ENCODE peak calls at places on chromosomes 2 and 18, in six cellular contexts. One of them, this sample, is unnamed.
A peak's percentile ranks its signal among the peaks of the same experiment; 100 is the strongest.

GRCh38 chr2:206716607-206717006 is 1.6 kb downstream of the DYTN start:
- DNase-seq in MG63: no peak
- DNase-seq in immature natural killer cell: no peak
- DNase-seq in NCI-H1417 treated with DMSO at 0.1 percent for 48 hours: no peak
- DNase-seq in activated naive CD4-positive, alpha-beta T cell treated with anti-CD3 and anti-CD28 coated beads for 36 hours: no peak
- DNase-seq in stimulated activated CD4-positive, alpha-beta T cell treated with anti-CD3 and anti-CD28 coated beads, Interleukin-2, amount 100 ng/mL, for 48 hours: no peak
- DNase-seq in this sample: no peak

GRCh38 chr2:73970850-73971471 is 13.7 kb upstream of the TET3 start:
- DNase-seq in MG63: peak; percentile 56
- DNase-seq in immature natural killer cell: peak; percentile 80
- DNase-seq in NCI-H1417 treated with DMSO at 0.1 percent for 48 hours: no peak
- DNase-seq in activated naive CD4-positive, alpha-beta T cell treated with anti-CD3 and anti-CD28 coated beads for 36 hours: peak; percentile 76
- DNase-seq in stimulated activated CD4-positive, alpha-beta T cell treated with anti-CD3 and anti-CD28 coated beads, Interleukin-2, amount 100 ng/mL, for 48 hours: no peak
- DNase-seq in this sample: no peak

GRCh38 chr18:36595818-36596215 is 233.0 kb downstream of the TPGS2 start:
- DNase-seq in MG63: no peak
- DNase-seq in immature natural killer cell: no peak
- DNase-seq in NCI-H1417 treated with DMSO at 0.1 percent for 48 hours: no peak
- DNase-seq in activated naive CD4-positive, alpha-beta T cell treated with anti-CD3 and anti-CD28 coated beads for 36 hours: no peak
- DNase-seq in stimulated activated CD4-positive, alpha-beta T cell treated with anti-CD3 and anti-CD28 coated beads, Interleukin-2, amount 100 ng/mL, for 48 hours: no peak
- DNase-seq in this sample: no peak

GRCh38 chr2:152861349-152861942 is 143.0 kb downstream of the ARL6IP6 start:
- DNase-seq in MG63: no peak
- DNase-seq in immature natural killer cell: no peak
- DNase-seq in NCI-H1417 treated with DMSO at 0.1 percent for 48 hours: no peak
- DNase-seq in activated naive CD4-positive, alpha-beta T cell treated with anti-CD3 and anti-CD28 coated beads for 36 hours: peak; percentile 18
- DNase-seq in stimulated activated CD4-positive, alpha-beta T cell treated with anti-CD3 and anti-CD28 coated beads, Interleukin-2, amount 100 ng/mL, for 48 hours: peak; percentile 16
- DNase-seq in this sample: no peak

GRCh38 chr2:205700331-205701132 is 18.2 kb downstream of the NRP2 start:
- DNase-seq in MG63: peak; percentile 61
- DNase-seq in immature natural killer cell: no peak
- DNase-seq in NCI-H1417 treated with DMSO at 0.1 percent for 48 hours: no peak
- DNase-seq in activated naive CD4-positive, alpha-beta T cell treated with anti-CD3 and anti-CD28 coated beads for 36 hours: no peak
- DNase-seq in stimulated activated CD4-positive, alpha-beta T cell treated with anti-CD3 and anti-CD28 coated beads, Interleukin-2, amount 100 ng/mL, for 48 hours: no peak
- DNase-seq in this sample: no peak

GRCh38 chr2:231450548-231450989 is 13.7 kb downstream of the NCL start:
- DNase-seq in MG63: no peak
- DNase-seq in immature natural killer cell: no peak
- DNase-seq in NCI-H1417 treated with DMSO at 0.1 percent for 48 hours: no peak
- DNase-seq in activated naive CD4-positive, alpha-beta T cell treated with anti-CD3 and anti-CD28 coated beads for 36 hours: no peak
- DNase-seq in stimulated activated CD4-positive, alpha-beta T cell treated with anti-CD3 and anti-CD28 coated beads, Interleukin-2, amount 100 ng/mL, for 48 hours: no peak
- DNase-seq in this sample: no peak

GRCh38 chr2:23293063-23293462 is 91.9 kb upstream of the KLHL29 start:
- DNase-seq in MG63: no peak
- DNase-seq in immature natural killer cell: no peak
- DNase-seq in NCI-H1417 treated with DMSO at 0.1 percent for 48 hours: no peak
- DNase-seq in activated naive CD4-positive, alpha-beta T cell treated with anti-CD3 and anti-CD28 coated beads for 36 hours: no peak
- DNase-seq in stimulated activated CD4-positive, alpha-beta T cell treated with anti-CD3 and anti-CD28 coated beads, Interleukin-2, amount 100 ng/mL, for 48 hours: no peak
- DNase-seq in this sample: no peak

GRCh38 chr2:176959614-176960013 is 253.0 kb upstream of the HNRNPA3 start:
- DNase-seq in MG63: no peak
- DNase-seq in immature natural killer cell: no peak
- DNase-seq in NCI-H1417 treated with DMSO at 0.1 percent for 48 hours: no peak
- DNase-seq in activated naive CD4-positive, alpha-beta T cell treated with anti-CD3 and anti-CD28 coated beads for 36 hours: no peak
- DNase-seq in stimulated activated CD4-positive, alpha-beta T cell treated with anti-CD3 and anti-CD28 coated beads, Interleukin-2, amount 100 ng/mL, for 48 hours: no peak
- DNase-seq in this sample: no peak

GRCh38 chr2:37671013-37671815 is at the start of gene CDC42EP3:
- DNase-seq in MG63: peak; percentile 70
- DNase-seq in immature natural killer cell: peak; percentile 74
- DNase-seq in NCI-H1417 treated with DMSO at 0.1 percent for 48 hours: peak; percentile 73
- DNase-seq in activated naive CD4-positive, alpha-beta T cell treated with anti-CD3 and anti-CD28 coated beads for 36 hours: peak; percentile 60
- DNase-seq in stimulated activated CD4-positive, alpha-beta T cell treated with anti-CD3 and anti-CD28 coated beads, Interleukin-2, amount 100 ng/mL, for 48 hours: peak; percentile 60
- DNase-seq in this sample: peak; percentile 79

GRCh38 chr2:179596018-179596417 is 265.4 kb downstream of the ZNF385B start:
- DNase-seq in MG63: no peak
- DNase-seq in immature natural killer cell: no peak
- DNase-seq in NCI-H1417 treated with DMSO at 0.1 percent for 48 hours: no peak
- DNase-seq in activated naive CD4-positive, alpha-beta T cell treated with anti-CD3 and anti-CD28 coated beads for 36 hours: no peak
- DNase-seq in stimulated activated CD4-positive, alpha-beta T cell treated with anti-CD3 and anti-CD28 coated beads, Interleukin-2, amount 100 ng/mL, for 48 hours: no peak
- DNase-seq in this sample: no peak

GRCh38 chr2:144501118-144501517 is 18.8 kb downstream of the ZEB2 start:
- DNase-seq in MG63: no peak
- DNase-seq in immature natural killer cell: no peak
- DNase-seq in NCI-H1417 treated with DMSO at 0.1 percent for 48 hours: no peak
- DNase-seq in activated naive CD4-positive, alpha-beta T cell treated with anti-CD3 and anti-CD28 coated beads for 36 hours: no peak
- DNase-seq in stimulated activated CD4-positive, alpha-beta T cell treated with anti-CD3 and anti-CD28 coated beads, Interleukin-2, amount 100 ng/mL, for 48 hours: no peak
- DNase-seq in this sample: no peak

GRCh38 chr18:4403836-4404235 is 51.3 kb downstream of the DLGAP1 start:
- DNase-seq in MG63: no peak
- DNase-seq in immature natural killer cell: no peak
- DNase-seq in NCI-H1417 treated with DMSO at 0.1 percent for 48 hours: no peak
- DNase-seq in activated naive CD4-positive, alpha-beta T cell treated with anti-CD3 and anti-CD28 coated beads for 36 hours: no peak
- DNase-seq in stimulated activated CD4-positive, alpha-beta T cell treated with anti-CD3 and anti-CD28 coated beads, Interleukin-2, amount 100 ng/mL, for 48 hours: no peak
- DNase-seq in this sample: no peak

GRCh38 chr2:152508446-152508845 is 173.5 kb downstream of the FMNL2 start:
- DNase-seq in MG63: peak; percentile 42
- DNase-seq in immature natural killer cell: no peak
- DNase-seq in NCI-H1417 treated with DMSO at 0.1 percent for 48 hours: no peak
- DNase-seq in activated naive CD4-positive, alpha-beta T cell treated with anti-CD3 and anti-CD28 coated beads for 36 hours: no peak
- DNase-seq in stimulated activated CD4-positive, alpha-beta T cell treated with anti-CD3 and anti-CD28 coated beads, Interleukin-2, amount 100 ng/mL, for 48 hours: no peak
- DNase-seq in this sample: no peak